ENCODE peak calls at places on chromosomes 1 and 21, in five cellular contexts. A is OCI-LY7, S is lower leg skin, X is lung, P is AG04450. E is an unnamed sample.
A peak's percentile ranks its signal among the peaks of the same experiment; 100 is the strongest.

GRCh38 chr1:204130178-204130577 is 21.7 kb downstream of the ETNK2 start:
- DNase-seq in A (no peak), S (no peak), X (no peak), P (no peak), E (no peak)

GRCh38 chr1:4980211-4980610 is 325.8 kb downstream of the AJAP1 start:
- DNase-seq in A (no peak), S (peak; percentile 46), X (no peak), P (no peak), E (no peak)

GRCh38 chr1:161037661-161038522 is 872 bp downstream of the TSTD1 start:
- DNase-seq in A (peak; percentile 36), S (no peak), X (peak; percentile 56), P (no peak), E (no peak)

GRCh38 chr1:68904472-68904871 is 407.6 kb upstream of the DEPDC1 start:
- DNase-seq in A (no peak), S (no peak), X (no peak), P (no peak), E (no peak)

GRCh38 chr1:228837817-228838716 is 102.8 kb downstream of the RHOU start:
- DNase-seq in A (no peak), S (no peak), X (peak; percentile 80), P (peak; percentile 72), E (no peak)

GRCh38 chr1:200034821-200035396 is 7.4 kb downstream of the NR5A2 start:
- DNase-seq in A (no peak), S (no peak), X (no peak), P (no peak), E (no peak)

GRCh38 chr1:44791364-44791801 is 3.4 kb upstream of the BEST4 start:
- DNase-seq in A (no peak), S (no peak), X (no peak), P (no peak), E (no peak)

GRCh38 chr21:15291621-15292266 is 226.9 kb upstream of the NRIP1 start:
- DNase-seq in A (no peak), S (no peak), X (no peak), P (no peak), E (no peak)

GRCh38 chr1:42152907-42153597 is at the start of gene GUCA2B:
- DNase-seq in A (no peak), S (peak; percentile 78), X (no peak), P (no peak), E (no peak)

GRCh38 chr1:145751491-145752021 is 32.3 kb downstream of the CD160 start:
- DNase-seq in A (no peak), S (no peak), X (no peak), P (peak; percentile 83), E (no peak)

GRCh38 chr1:26289158-26290059 is 9.5 kb downstream of the SH3BGRL3 start:
- DNase-seq in A (peak; percentile 98), S (no peak), X (no peak), P (no peak), E (no peak)

GRCh38 chr1:46333300-46334029 is 7.1 kb upstream of the NSUN4 start:
- DNase-seq in A (peak; percentile 88), S (no peak), X (no peak), P (no peak), E (peak; percentile 16)

GRCh38 chr1:9778905-9779304 is 44.9 kb downstream of the CLSTN1 start:
- DNase-seq in A (no peak), S (no peak), X (no peak), P (no peak), E (no peak)

GRCh38 chr21:35751171-35751570 is 309.2 kb downstream of the SETD4 start:
- DNase-seq in A (no peak), S (no peak), X (no peak), P (no peak), E (no peak)

GRCh38 chr1:70458120-70458519 is 47.1 kb downstream of the CTH start:
- DNase-seq in A (no peak), S (no peak), X (no peak), P (no peak), E (no peak)

GRCh38 chr1:156618853-156619581 is at the start of gene HAPLN2:
- DNase-seq in A (peak; percentile 45), S (no peak), X (no peak), P (no peak), E (peak; percentile 73)

GRCh38 chr1:200081982-200082272 is 54.4 kb downstream of the NR5A2 start:
- DNase-seq in A (no peak), S (no peak), X (no peak), P (no peak), E (no peak)

GRCh38 chr1:42143875-42144274 is 9.3 kb upstream of the GUCA2B start:
- DNase-seq in A (no peak), S (peak; percentile 65), X (no peak), P (no peak), E (no peak)

GRCh38 chr1:178497903-178498478 is 1.2 kb upstream of the CLEC20A start:
- DNase-seq in A (no peak), S (no peak), X (no peak), P (no peak), E (no peak)

GRCh38 chr1:26090893-26091292 is 20.7 kb upstream of the PDIK1L start:
- DNase-seq in A (no peak), S (no peak), X (no peak), P (no peak), E (no peak)

GRCh38 chr1:23593042-23593521 is 33.8 kb upstream of the ID3 start:
- DNase-seq in A (peak; percentile 73), S (no peak), X (no peak), P (no peak), E (no peak)

GRCh38 chr1:52603680-52604501 is 1.7 kb downstream of the GPX7 start:
- DNase-seq in A (no peak), S (no peak), X (no peak), P (no peak), E (no peak)

GRCh38 chr1:7334475-7335035 is 436.5 kb upstream of the VAMP3 start:
- DNase-seq in A (no peak), S (peak; percentile 68), X (no peak), P (no peak), E (no peak)

GRCh38 chr1:94955767-94956632 is 29.1 kb upstream of the CNN3 start:
- DNase-seq in A (no peak), S (no peak), X (no peak), P (no peak), E (no peak)

GRCh38 chr1:70311369-70311768 is 43.2 kb downstream of the ANKRD13C start:
- DNase-seq in A (no peak), S (no peak), X (no peak), P (no peak), E (no peak)

GRCh38 chr21:36859744-36860501 is 106.5 kb downstream of the HLCS start:
- DNase-seq in A (peak; percentile 61), S (peak; percentile 92), X (peak; percentile 75), P (no peak), E (no peak)

GRCh38 chr1:16012590-16013219 is 5.1 kb downstream of the HSPB7 start:
- DNase-seq in A (peak; percentile 34), S (no peak), X (peak; percentile 60), P (no peak), E (no peak)

GRCh38 chr1:100921110-100921706 is 25.3 kb downstream of the SLC30A7 start:
- DNase-seq in A (peak; percentile 75), S (no peak), X (no peak), P (peak; percentile 21), E (no peak)

GRCh38 chr1:206769331-206769731 is 1.2 kb upstream of the IL19 start:
- DNase-seq in A (no peak), S (no peak), X (no peak), P (no peak), E (no peak)

GRCh38 chr1:232509570-232509969 is 120.4 kb downstream of the SIPA1L2 start:
- DNase-seq in A (no peak), S (no peak), X (no peak), P (no peak), E (no peak)

GRCh38 chr1:107272321-107272720 is 131.5 kb downstream of the NTNG1 start:
- DNase-seq in A (no peak), S (no peak), X (no peak), P (no peak), E (no peak)

GRCh38 chr1:66505671-66506392 is 28.1 kb upstream of the SGIP1 start:
- DNase-seq in A (no peak), S (no peak), X (no peak), P (peak; percentile 71), E (no peak)

GRCh38 chr1:109490934-109491302 is 3.0 kb upstream of the CYB561D1 start:
- DNase-seq in A (no peak), S (no peak), X (no peak), P (no peak), E (no peak)
- TF ChIP-seq CTCF in A (peak; percentile 39), S (no peak), X (no peak), P (no peak), E (no peak)

GRCh38 chr1:43199093-43199726 is 27.1 kb downstream of the CFAP57 start:
- DNase-seq in A (no peak), S (peak; percentile 54), X (peak; percentile 21), P (no peak), E (no peak)

GRCh38 chr1:43194509-43194908 is 22.4 kb downstream of the CFAP57 start:
- DNase-seq in A (no peak), S (no peak), X (no peak), P (no peak), E (no peak)

DNA sequence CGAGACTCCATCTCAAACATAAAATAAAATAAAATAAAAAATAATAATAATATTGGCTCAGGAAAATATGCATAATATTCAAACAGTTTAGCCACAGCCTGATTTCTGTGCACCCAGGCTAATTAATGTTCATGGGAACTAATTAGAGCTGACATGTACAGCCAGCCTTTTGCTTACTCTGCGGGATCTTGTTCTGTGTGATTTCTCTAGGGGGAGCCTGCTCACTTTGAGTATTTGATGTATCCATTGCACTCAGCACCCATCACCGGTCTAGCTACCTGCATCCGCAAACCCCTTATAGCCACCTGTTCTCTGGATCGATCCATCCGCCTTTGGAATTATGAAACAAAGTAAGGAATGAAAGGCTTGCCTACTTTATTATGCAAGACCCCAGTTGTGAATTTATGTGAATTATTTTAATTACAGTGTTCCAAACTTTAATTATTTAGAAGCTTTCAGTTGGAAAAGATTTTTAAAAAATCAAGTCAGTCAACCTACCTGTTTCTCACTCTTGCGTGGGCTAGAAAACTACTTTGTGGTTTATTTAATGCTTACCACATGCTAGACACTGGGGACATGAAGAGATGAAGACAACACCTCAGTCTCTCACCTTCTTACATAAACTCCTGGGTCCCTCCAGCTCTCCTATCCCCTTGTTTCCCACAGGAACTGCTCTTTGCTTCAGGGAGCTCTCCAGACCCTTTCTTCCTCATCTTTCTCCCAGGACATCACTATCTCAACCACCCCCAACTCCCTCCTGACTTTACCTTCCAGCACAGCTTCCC is 25.4 kb downstream of the CFAP57 start:
- DNase-seq in A (no peak), S (peak; percentile 34), X (no peak), P (no peak), E (no peak)
- TF ChIP-seq CTCF in A (peak; percentile 39), S (no peak), X (no peak), P (no peak), E (no peak)

GRCh38 chr1:90616395-90616794 is 100.7 kb downstream of the BARHL2 start:
- DNase-seq in A (no peak), S (no peak), X (no peak), P (no peak), E (peak; percentile 60)
- TF ChIP-seq CTCF in A (peak; percentile 62), S (no peak), X (no peak), P (no peak), E (peak; percentile 47)

GRCh38 chr21:45982256-45982757 is 737 bp downstream of the COL6A1 start:
- DNase-seq in A (no peak), S (peak; percentile 86), X (no peak), P (no peak), E (peak; percentile 34)
- TF ChIP-seq CTCF in A (no peak), S (no peak), X (no peak), P (no peak), E (no peak)

E was measured in endothelial cell.